ENCODE peak calls at places on chromosomes 3 and 15, in four cellular contexts. One of them, this sample, is unnamed. For H3K36me3, the result is how much of the 10 kb centered on the place peaks cover.

GRCh38 chr15:81312790-81313543 is 11.0 kb downstream of the STARD5 start:
- DNase-seq in ovary: peak
- DNase-seq in body of pancreas: peak
- DNase-seq in GM23338: no peak
- DNase-seq in this sample: peak

GRCh38 chr15:79778378-79778990 is 118.3 kb downstream of the MTHFS start:
- DNase-seq in ovary: no peak
- DNase-seq in body of pancreas: no peak
- DNase-seq in GM23338: no peak
- DNase-seq in this sample: no peak

GRCh38 chr15:89963301-89964288 is 37.5 kb upstream of the ZNF710 start:
- DNase-seq in ovary: no peak
- DNase-seq in body of pancreas: no peak
- DNase-seq in GM23338: no peak
- DNase-seq in this sample: no peak

GRCh38 chr3:191328383-191328962 is 721 bp upstream of the CCDC50 start:
- DNase-seq in ovary: no peak
- DNase-seq in body of pancreas: no peak
- DNase-seq in GM23338: no peak
- DNase-seq in this sample: no peak

GRCh38 chr15:60496853-60497252 is 17.9 kb upstream of the ICE2 start:
- DNase-seq in ovary: no peak
- DNase-seq in body of pancreas: no peak
- DNase-seq in GM23338: no peak
- DNase-seq in this sample: no peak

GRCh38 chr3:142664819-142665218 is 59.0 kb upstream of the TRPC1 start:
- DNase-seq in ovary: no peak
- DNase-seq in body of pancreas: no peak
- DNase-seq in GM23338: peak
- DNase-seq in this sample: no peak

GRCh38 chr3:136856665-136857064 is 5.3 kb upstream of the NCK1 start:
- DNase-seq in ovary: no peak
- DNase-seq in body of pancreas: no peak
- DNase-seq in GM23338: no peak
- DNase-seq in this sample: no peak

GRCh38 chr3:190491533-190492054 is 22.3 kb upstream of the IL1RAP start:
- DNase-seq in ovary: no peak
- DNase-seq in body of pancreas: no peak
- DNase-seq in GM23338: no peak
- DNase-seq in this sample: no peak

GRCh38 chr3:41118461-41119385 is 80.6 kb upstream of the CTNNB1 start:
- DNase-seq in ovary: no peak
- DNase-seq in body of pancreas: no peak
- DNase-seq in GM23338: no peak
- DNase-seq in this sample: peak

GRCh38 chr3:11808231-11808630 is 38.5 kb downstream of the TAMM41 start:
- DNase-seq in ovary: no peak
- DNase-seq in body of pancreas: no peak
- DNase-seq in GM23338: no peak
- DNase-seq in this sample: peak

GRCh38 chr3:150890320-150890719 is 14.9 kb downstream of the MINDY4B start:
- DNase-seq in ovary: no peak
- DNase-seq in body of pancreas: no peak
- DNase-seq in GM23338: no peak
- DNase-seq in this sample: no peak

GRCh38 chr15:57343526-57343925 is 32.8 kb upstream of the CGNL1 start:
- DNase-seq in ovary: no peak
- DNase-seq in body of pancreas: no peak
- DNase-seq in GM23338: no peak
- DNase-seq in this sample: no peak

GRCh38 chr15:23438816-23439466 is 8.1 kb downstream of the GOLGA6L2 start:
- DNase-seq in ovary: no peak
- DNase-seq in body of pancreas: no peak
- DNase-seq in GM23338: no peak
- DNase-seq in this sample: peak

GRCh38 chr3:115833074-115833473 is 209.8 kb downstream of the GAP43 start:
- DNase-seq in ovary: no peak
- DNase-seq in body of pancreas: no peak
- DNase-seq in GM23338: no peak
- DNase-seq in this sample: no peak

GRCh38 chr3:97689962-97690361 is 74.6 kb upstream of the ARL6 start:
- DNase-seq in ovary: no peak
- DNase-seq in body of pancreas: no peak
- DNase-seq in GM23338: no peak
- DNase-seq in this sample: no peak

GRCh38 chr15:22933641-22934061 is 46.5 kb downstream of the CYFIP1 start:
- DNase-seq in ovary: no peak
- DNase-seq in body of pancreas: no peak
- DNase-seq in GM23338: no peak
- DNase-seq in this sample: no peak

GRCh38 chr3:157087398-157088132 is 72.4 kb downstream of the CCNL1 start:
- DNase-seq in ovary: no peak
- DNase-seq in body of pancreas: no peak
- DNase-seq in GM23338: no peak
- DNase-seq in this sample: no peak

DNA sequence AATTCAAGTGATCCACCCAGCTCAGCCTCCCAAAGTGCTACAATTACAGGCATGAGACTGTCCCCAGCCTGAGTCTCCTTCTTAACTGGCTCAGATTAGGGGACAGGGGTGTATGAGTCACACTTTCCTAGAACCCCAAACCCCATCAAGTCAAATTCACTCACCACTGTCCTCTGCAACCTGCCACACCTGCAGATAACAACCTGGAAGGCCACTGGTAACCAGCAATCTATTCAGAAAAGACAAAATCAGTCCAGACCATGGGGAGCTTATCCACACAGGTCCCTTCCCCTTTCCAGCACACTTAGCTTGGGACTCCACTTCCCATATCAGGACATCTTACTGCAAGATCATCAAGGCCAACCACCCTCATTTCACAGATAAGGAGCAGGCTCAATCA is 6.4 kb downstream of the WDR73 start:
- DNase-seq in ovary: no peak
- DNase-seq in body of pancreas: no peak
- DNase-seq in GM23338: no peak
- DNase-seq in this sample: no peak
- H3K36me3 ChIP-seq in ovary: under half
- H3K36me3 ChIP-seq in body of pancreas: under half
- H3K36me3 ChIP-seq in GM23338: half or more
- H3K36me3 ChIP-seq in this sample: under half

GRCh38 chr15:28165791-28166190 is 66.7 kb upstream of the OCA2 start:
- DNase-seq in ovary: no peak
- DNase-seq in body of pancreas: no peak
- DNase-seq in GM23338: no peak
- DNase-seq in this sample: no peak
- H3K36me3 ChIP-seq in ovary: under half
- H3K36me3 ChIP-seq in body of pancreas: under half
- H3K36me3 ChIP-seq in GM23338: under half
- H3K36me3 ChIP-seq in this sample: under half

GRCh38 chr3:32948625-32949445 is 2.6 kb upstream of the CCR4 start:
- DNase-seq in ovary: no peak
- DNase-seq in body of pancreas: no peak
- DNase-seq in GM23338: no peak
- DNase-seq in this sample: no peak
- H3K36me3 ChIP-seq in ovary: under half
- H3K36me3 ChIP-seq in body of pancreas: under half
- H3K36me3 ChIP-seq in GM23338: under half
- H3K36me3 ChIP-seq in this sample: under half

DNA sequence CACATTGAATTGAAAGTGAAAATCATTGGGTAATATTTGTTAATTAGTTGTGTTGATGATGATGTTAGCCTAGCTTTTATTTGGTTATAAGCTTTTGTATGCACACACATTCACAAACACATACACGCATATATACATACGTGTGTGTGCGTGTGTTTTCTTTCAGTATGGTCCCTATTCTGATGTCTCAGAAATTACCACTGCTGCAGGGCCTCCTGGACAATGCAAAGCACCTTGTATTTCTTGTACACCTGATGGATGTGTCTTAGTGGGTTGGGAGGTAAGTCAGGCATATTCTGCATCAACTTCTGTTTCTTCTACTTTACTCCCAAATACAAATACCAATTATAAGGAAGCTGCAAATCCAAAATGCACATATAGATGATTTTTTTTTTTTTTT is 102.1 kb downstream of the GHSR start:
- DNase-seq in ovary: no peak
- DNase-seq in body of pancreas: no peak
- DNase-seq in GM23338: no peak
- DNase-seq in this sample: no peak
- H3K36me3 ChIP-seq in ovary: under half
- H3K36me3 ChIP-seq in body of pancreas: under half
- H3K36me3 ChIP-seq in GM23338: under half
- H3K36me3 ChIP-seq in this sample: under half

GRCh38 chr3:12903881-12904280 is 62.5 kb upstream of the RPL32 start:
- DNase-seq in ovary: no peak
- DNase-seq in body of pancreas: no peak
- DNase-seq in GM23338: no peak
- DNase-seq in this sample: no peak

GRCh38 chr3:12900885-12901411 is 59.6 kb upstream of the RPL32 start:
- DNase-seq in ovary: no peak
- DNase-seq in body of pancreas: no peak
- DNase-seq in GM23338: no peak
- DNase-seq in this sample: no peak

GRCh38 chr3:12901631-12902045 is 60.3 kb upstream of the RPL32 start:
- DNase-seq in ovary: no peak
- DNase-seq in body of pancreas: no peak
- DNase-seq in GM23338: no peak
- DNase-seq in this sample: no peak

GRCh38 chr3:12903000-12903800 is 61.8 kb upstream of the RPL32 start:
- DNase-seq in ovary: no peak
- DNase-seq in body of pancreas: no peak
- DNase-seq in GM23338: no peak
- DNase-seq in this sample: no peak

GRCh38 chr3:12902181-12902999 is 61.0 kb upstream of the RPL32 start:
- DNase-seq in ovary: no peak
- DNase-seq in body of pancreas: no peak
- DNase-seq in GM23338: no peak
- DNase-seq in this sample: no peak
- H3K36me3 ChIP-seq in ovary: under half
- H3K36me3 ChIP-seq in body of pancreas: under half
- H3K36me3 ChIP-seq in GM23338: under half
- H3K36me3 ChIP-seq in this sample: under half

GRCh38 chr3:53312832-53313231 is 34.5 kb downstream of the DCP1A start:
- DNase-seq in ovary: no peak
- DNase-seq in body of pancreas: no peak
- DNase-seq in GM23338: no peak
- DNase-seq in this sample: no peak
- H3K36me3 ChIP-seq in ovary: under half
- H3K36me3 ChIP-seq in body of pancreas: under half
- H3K36me3 ChIP-seq in GM23338: under half
- H3K36me3 ChIP-seq in this sample: under half

This sample was measured in colonic mucosa.